ENCODE peak calls at places on chromosomes 5 and 9, in eight cellular contexts. One of them, this sample, is unnamed.

GRCh38 chr5:125536095-125536494 is 789.7 kb upstream of the ZNF608 start:
- DNase-seq in NCI-H774: no peak
- DNase-seq in head of caudate nucleus: no peak
- DNase-seq in activated gamma-delta T cell treated with Interleukin-2 at 50 U/mL for 16 hours: no peak
- DNase-seq in stimulated activated naive CD8-positive, alpha-beta T cell treated with anti-CD3 and anti-CD28 coated beads, Interleukin-15, Interleukin-2, amounts not matched to agents 100 U/mL and 50 U/mL, for 24 hours: no peak
- DNase-seq in activated T-cell treated with anti-CD3 and anti-CD28 coated beads for 4 hours: no peak
- DNase-seq in C1 segment of cervical spinal cord: no peak
- DNase-seq in mammary epithelial cell: no peak
- DNase-seq in this sample: no peak

GRCh38 chr5:36874465-36874864 is 2.1 kb upstream of the NIPBL start:
- DNase-seq in NCI-H774: peak
- DNase-seq in head of caudate nucleus: no peak
- DNase-seq in activated gamma-delta T cell treated with Interleukin-2 at 50 U/mL for 16 hours: no peak
- DNase-seq in stimulated activated naive CD8-positive, alpha-beta T cell treated with anti-CD3 and anti-CD28 coated beads, Interleukin-15, Interleukin-2, amounts not matched to agents 100 U/mL and 50 U/mL, for 24 hours: no peak
- DNase-seq in activated T-cell treated with anti-CD3 and anti-CD28 coated beads for 4 hours: no peak
- DNase-seq in C1 segment of cervical spinal cord: no peak
- DNase-seq in mammary epithelial cell: peak
- DNase-seq in this sample: no peak

GRCh38 chr5:57598756-57599155 is 116.1 kb upstream of the ACTBL2 start:
- DNase-seq in NCI-H774: no peak
- DNase-seq in head of caudate nucleus: peak
- DNase-seq in activated gamma-delta T cell treated with Interleukin-2 at 50 U/mL for 16 hours: no peak
- DNase-seq in stimulated activated naive CD8-positive, alpha-beta T cell treated with anti-CD3 and anti-CD28 coated beads, Interleukin-15, Interleukin-2, amounts not matched to agents 100 U/mL and 50 U/mL, for 24 hours: no peak
- DNase-seq in activated T-cell treated with anti-CD3 and anti-CD28 coated beads for 4 hours: no peak
- DNase-seq in C1 segment of cervical spinal cord: no peak
- DNase-seq in mammary epithelial cell: peak
- DNase-seq in this sample: no peak

GRCh38 chr9:3475300-3476020 is 50.3 kb downstream of the RFX3 start:
- DNase-seq in NCI-H774: no peak
- DNase-seq in head of caudate nucleus: no peak
- DNase-seq in activated gamma-delta T cell treated with Interleukin-2 at 50 U/mL for 16 hours: no peak
- DNase-seq in stimulated activated naive CD8-positive, alpha-beta T cell treated with anti-CD3 and anti-CD28 coated beads, Interleukin-15, Interleukin-2, amounts not matched to agents 100 U/mL and 50 U/mL, for 24 hours: peak
- DNase-seq in activated T-cell treated with anti-CD3 and anti-CD28 coated beads for 4 hours: no peak
- DNase-seq in C1 segment of cervical spinal cord: no peak
- DNase-seq in mammary epithelial cell: no peak
- DNase-seq in this sample: no peak

GRCh38 chr9:86407022-86407421 is 52.8 kb upstream of the TUT7 start:
- DNase-seq in NCI-H774: no peak
- DNase-seq in head of caudate nucleus: no peak
- DNase-seq in activated gamma-delta T cell treated with Interleukin-2 at 50 U/mL for 16 hours: no peak
- DNase-seq in stimulated activated naive CD8-positive, alpha-beta T cell treated with anti-CD3 and anti-CD28 coated beads, Interleukin-15, Interleukin-2, amounts not matched to agents 100 U/mL and 50 U/mL, for 24 hours: peak
- DNase-seq in activated T-cell treated with anti-CD3 and anti-CD28 coated beads for 4 hours: no peak
- DNase-seq in C1 segment of cervical spinal cord: no peak
- DNase-seq in mammary epithelial cell: peak
- DNase-seq in this sample: no peak

GRCh38 chr9:82170871-82171270 is 182.3 kb downstream of the SPATA31D1 start:
- DNase-seq in NCI-H774: no peak
- DNase-seq in head of caudate nucleus: no peak
- DNase-seq in activated gamma-delta T cell treated with Interleukin-2 at 50 U/mL for 16 hours: no peak
- DNase-seq in stimulated activated naive CD8-positive, alpha-beta T cell treated with anti-CD3 and anti-CD28 coated beads, Interleukin-15, Interleukin-2, amounts not matched to agents 100 U/mL and 50 U/mL, for 24 hours: no peak
- DNase-seq in activated T-cell treated with anti-CD3 and anti-CD28 coated beads for 4 hours: no peak
- DNase-seq in C1 segment of cervical spinal cord: no peak
- DNase-seq in mammary epithelial cell: no peak
- DNase-seq in this sample: no peak

GRCh38 chr9:114198249-114199040 is 43.1 kb downstream of the COL27A1 start:
- DNase-seq in NCI-H774: no peak
- DNase-seq in head of caudate nucleus: no peak
- DNase-seq in activated gamma-delta T cell treated with Interleukin-2 at 50 U/mL for 16 hours: no peak
- DNase-seq in stimulated activated naive CD8-positive, alpha-beta T cell treated with anti-CD3 and anti-CD28 coated beads, Interleukin-15, Interleukin-2, amounts not matched to agents 100 U/mL and 50 U/mL, for 24 hours: no peak
- DNase-seq in activated T-cell treated with anti-CD3 and anti-CD28 coated beads for 4 hours: no peak
- DNase-seq in C1 segment of cervical spinal cord: no peak
- DNase-seq in mammary epithelial cell: no peak
- DNase-seq in this sample: no peak

GRCh38 chr5:112668911-112669310 is 68.8 kb upstream of the APC start:
- DNase-seq in NCI-H774: no peak
- DNase-seq in head of caudate nucleus: no peak
- DNase-seq in activated gamma-delta T cell treated with Interleukin-2 at 50 U/mL for 16 hours: no peak
- DNase-seq in stimulated activated naive CD8-positive, alpha-beta T cell treated with anti-CD3 and anti-CD28 coated beads, Interleukin-15, Interleukin-2, amounts not matched to agents 100 U/mL and 50 U/mL, for 24 hours: no peak
- DNase-seq in activated T-cell treated with anti-CD3 and anti-CD28 coated beads for 4 hours: no peak
- DNase-seq in C1 segment of cervical spinal cord: no peak
- DNase-seq in mammary epithelial cell: no peak
- DNase-seq in this sample: no peak

GRCh38 chr5:68305223-68305865 is 89.8 kb downstream of the PIK3R1 start:
- DNase-seq in NCI-H774: peak
- DNase-seq in head of caudate nucleus: no peak
- DNase-seq in activated gamma-delta T cell treated with Interleukin-2 at 50 U/mL for 16 hours: no peak
- DNase-seq in stimulated activated naive CD8-positive, alpha-beta T cell treated with anti-CD3 and anti-CD28 coated beads, Interleukin-15, Interleukin-2, amounts not matched to agents 100 U/mL and 50 U/mL, for 24 hours: no peak
- DNase-seq in activated T-cell treated with anti-CD3 and anti-CD28 coated beads for 4 hours: no peak
- DNase-seq in C1 segment of cervical spinal cord: no peak
- DNase-seq in mammary epithelial cell: no peak
- DNase-seq in this sample: no peak

GRCh38 chr5:684771-685216 is 8.4 kb downstream of the TPPP start:
- DNase-seq in NCI-H774: no peak
- DNase-seq in head of caudate nucleus: peak
- DNase-seq in activated gamma-delta T cell treated with Interleukin-2 at 50 U/mL for 16 hours: no peak
- DNase-seq in stimulated activated naive CD8-positive, alpha-beta T cell treated with anti-CD3 and anti-CD28 coated beads, Interleukin-15, Interleukin-2, amounts not matched to agents 100 U/mL and 50 U/mL, for 24 hours: no peak
- DNase-seq in activated T-cell treated with anti-CD3 and anti-CD28 coated beads for 4 hours: no peak
- DNase-seq in C1 segment of cervical spinal cord: no peak
- DNase-seq in mammary epithelial cell: no peak
- DNase-seq in this sample: no peak

GRCh38 chr5:91381774-91382492 is 1.2 kb downstream of the ARRDC3 start:
- DNase-seq in NCI-H774: peak
- DNase-seq in head of caudate nucleus: peak
- DNase-seq in activated gamma-delta T cell treated with Interleukin-2 at 50 U/mL for 16 hours: peak
- DNase-seq in stimulated activated naive CD8-positive, alpha-beta T cell treated with anti-CD3 and anti-CD28 coated beads, Interleukin-15, Interleukin-2, amounts not matched to agents 100 U/mL and 50 U/mL, for 24 hours: peak
- DNase-seq in activated T-cell treated with anti-CD3 and anti-CD28 coated beads for 4 hours: peak
- DNase-seq in C1 segment of cervical spinal cord: peak
- DNase-seq in mammary epithelial cell: peak
- DNase-seq in this sample: no peak

GRCh38 chr5:79508354-79508753 is 5.6 kb downstream of the HOMER1 start:
- DNase-seq in NCI-H774: no peak
- DNase-seq in head of caudate nucleus: no peak
- DNase-seq in activated gamma-delta T cell treated with Interleukin-2 at 50 U/mL for 16 hours: no peak
- DNase-seq in stimulated activated naive CD8-positive, alpha-beta T cell treated with anti-CD3 and anti-CD28 coated beads, Interleukin-15, Interleukin-2, amounts not matched to agents 100 U/mL and 50 U/mL, for 24 hours: no peak
- DNase-seq in activated T-cell treated with anti-CD3 and anti-CD28 coated beads for 4 hours: no peak
- DNase-seq in C1 segment of cervical spinal cord: no peak
- DNase-seq in mammary epithelial cell: no peak
- DNase-seq in this sample: no peak

GRCh38 chr5:178428341-178429155 is 161.6 kb downstream of the COL23A1 start:
- DNase-seq in NCI-H774: no peak
- DNase-seq in head of caudate nucleus: peak
- DNase-seq in activated gamma-delta T cell treated with Interleukin-2 at 50 U/mL for 16 hours: no peak
- DNase-seq in stimulated activated naive CD8-positive, alpha-beta T cell treated with anti-CD3 and anti-CD28 coated beads, Interleukin-15, Interleukin-2, amounts not matched to agents 100 U/mL and 50 U/mL, for 24 hours: no peak
- DNase-seq in activated T-cell treated with anti-CD3 and anti-CD28 coated beads for 4 hours: no peak
- DNase-seq in C1 segment of cervical spinal cord: peak
- DNase-seq in mammary epithelial cell: no peak
- DNase-seq in this sample: no peak